ENCODE peak calls at places on chromosomes 5 and 9, in nine cellular contexts. I is hippocampal formation, Q is GM10248, J is esophagus squamous epithelium, G is Calu3, R is NCI-H1694 treated with DMSO at 0.1 percent for 48 hours, V is amniotic epithelial cell, P is heart right ventricle, E is HFF-Myc. U is an unnamed sample.

GRCh38 chr5:107671742-107672211 is 1.0 kb upstream of the EFNA5 start:
- DNase-seq in J (no peak), R (peak), P (no peak), I (no peak), G (peak), V (peak), E (no peak), Q (no peak), U (peak)

GRCh38 chr9:68872026-68872501 is 141.8 kb downstream of the PRKACG start:
- DNase-seq in R (no peak), I (no peak), Q (no peak), V (no peak), G (no peak), E (no peak), P (peak), J (no peak), U (no peak)

GRCh38 chr9:106296426-106296825 is 566.5 kb upstream of the ZNF462 start:
- DNase-seq in E (no peak), J (no peak), P (no peak), G (no peak), R (no peak), Q (no peak), I (no peak), V (no peak), U (no peak)

GRCh38 chr5:94793113-94793815 is 174.8 kb downstream of the SLF1 start:
- DNase-seq in V (peak), I (no peak), Q (peak), G (no peak), E (peak), R (no peak), J (no peak), P (no peak), U (no peak)

GRCh38 chr5:97096096-97096648 is 46.2 kb downstream of the LIX1 start:
- DNase-seq in P (no peak), R (no peak), V (no peak), E (peak), I (peak), Q (no peak), J (no peak), G (no peak), U (no peak)

GRCh38 chr5:99949969-99950524 is 585.1 kb upstream of the FAM174A start:
- DNase-seq in Q (no peak), J (no peak), V (no peak), R (no peak), G (no peak), I (no peak), P (no peak), E (no peak), U (no peak)

GRCh38 chr5:144004146-144004545 is 166.3 kb downstream of the YIPF5 start:
- DNase-seq in G (no peak), P (no peak), I (no peak), E (no peak), Q (no peak), J (no peak), R (no peak), V (peak), U (no peak)

GRCh38 chr9:77016526-77017504 is 2.6 kb upstream of the FOXB2 start:
- DNase-seq in P (no peak), R (no peak), E (no peak), V (no peak), Q (peak), J (no peak), I (no peak), G (no peak), U (no peak)

GRCh38 chr5:10106806-10107205 is 142.9 kb downstream of the ATPSCKMT start:
- DNase-seq in Q (no peak), I (no peak), G (no peak), R (no peak), P (no peak), V (no peak), E (no peak), J (no peak), U (no peak)

GRCh38 chr5:52725065-52725746 is 62.5 kb upstream of the ITGA1 start:
- DNase-seq in I (no peak), R (no peak), Q (peak), P (peak), E (no peak), V (peak), G (peak), J (no peak), U (no peak)

GRCh38 chr5:6359941-6360683 is 18.2 kb downstream of the MED10 start:
- DNase-seq in G (no peak), E (no peak), R (no peak), V (no peak), Q (no peak), J (no peak), P (no peak), I (no peak), U (no peak)